ENCODE peak calls at places on chromosomes 6 and 20, in five cellular contexts. One of them, this sample, is unnamed.

GRCh38 chr20:45969712-45970634 is 2.0 kb downstream of the ZNF335 start:
- DNase-seq in activated T-helper 9 cell treated with anti-CD3 and anti-CD28 coated beads, Interleukin-2, amount 50 U/mL, for 16 hours: no peak
- DNase-seq in MV-4-11: peak; percentile 56
- DNase-seq in foreskin fibroblast: peak; percentile 85
- DNase-seq in cardiac fibroblast: peak; percentile 78
- DNase-seq in this sample: peak; percentile 76

GRCh38 chr6:73389854-73390253 is 4.8 kb upstream of the DDX43 start:
- DNase-seq in cardiac fibroblast: no peak
- DNase-seq in foreskin fibroblast: no peak
- DNase-seq in activated T-helper 9 cell treated with anti-CD3 and anti-CD28 coated beads, Interleukin-2, amount 50 U/mL, for 16 hours: no peak
- DNase-seq in MV-4-11: no peak
- DNase-seq in this sample: no peak

GRCh38 chr6:137342607-137343186 is 123.5 kb upstream of the IFNGR1 start:
- DNase-seq in MV-4-11: peak; percentile 23
- DNase-seq in foreskin fibroblast: peak; percentile 5
- DNase-seq in cardiac fibroblast: peak; percentile 6
- DNase-seq in activated T-helper 9 cell treated with anti-CD3 and anti-CD28 coated beads, Interleukin-2, amount 50 U/mL, for 16 hours: no peak
- DNase-seq in this sample: no peak

GRCh38 chr20:22523499-22524392 is 60.6 kb downstream of the FOXA2 start:
- DNase-seq in MV-4-11: no peak
- DNase-seq in cardiac fibroblast: no peak
- DNase-seq in foreskin fibroblast: no peak
- DNase-seq in activated T-helper 9 cell treated with anti-CD3 and anti-CD28 coated beads, Interleukin-2, amount 50 U/mL, for 16 hours: no peak
- DNase-seq in this sample: no peak

GRCh38 chr20:36543187-36544133 is 2.1 kb downstream of the MYL9 start:
- DNase-seq in cardiac fibroblast: peak; percentile 80
- DNase-seq in foreskin fibroblast: peak; percentile 92
- DNase-seq in MV-4-11: no peak
- DNase-seq in activated T-helper 9 cell treated with anti-CD3 and anti-CD28 coated beads, Interleukin-2, amount 50 U/mL, for 16 hours: no peak
- DNase-seq in this sample: peak; percentile 82

GRCh38 chr6:149915970-149916865 is 6.7 kb downstream of the RAET1G start:
- DNase-seq in activated T-helper 9 cell treated with anti-CD3 and anti-CD28 coated beads, Interleukin-2, amount 50 U/mL, for 16 hours: no peak
- DNase-seq in MV-4-11: no peak
- DNase-seq in foreskin fibroblast: no peak
- DNase-seq in cardiac fibroblast: no peak
- DNase-seq in this sample: no peak

GRCh38 chr6:150685860-150686259 is 86.2 kb downstream of the PLEKHG1 start:
- DNase-seq in cardiac fibroblast: no peak
- DNase-seq in MV-4-11: peak; percentile 12
- DNase-seq in foreskin fibroblast: peak; percentile 8
- DNase-seq in activated T-helper 9 cell treated with anti-CD3 and anti-CD28 coated beads, Interleukin-2, amount 50 U/mL, for 16 hours: peak; percentile 34
- DNase-seq in this sample: no peak

GRCh38 chr20:63979549-63980316 is at the start of gene SAMD10:
- DNase-seq in foreskin fibroblast: peak; percentile 44
- DNase-seq in MV-4-11: peak; percentile 77
- DNase-seq in cardiac fibroblast: peak; percentile 40
- DNase-seq in activated T-helper 9 cell treated with anti-CD3 and anti-CD28 coated beads, Interleukin-2, amount 50 U/mL, for 16 hours: peak; percentile 66
- DNase-seq in this sample: no peak

GRCh38 chr20:43508106-43508505 is 609 bp downstream of the L3MBTL1 start:
- DNase-seq in cardiac fibroblast: no peak
- DNase-seq in MV-4-11: no peak
- DNase-seq in activated T-helper 9 cell treated with anti-CD3 and anti-CD28 coated beads, Interleukin-2, amount 50 U/mL, for 16 hours: no peak
- DNase-seq in foreskin fibroblast: peak; percentile 20
- DNase-seq in this sample: no peak

GRCh38 chr6:150078788-150079187 is 9.9 kb upstream of the ULBP3 start:
- DNase-seq in cardiac fibroblast: peak; percentile 13
- DNase-seq in foreskin fibroblast: no peak
- DNase-seq in MV-4-11: no peak
- DNase-seq in activated T-helper 9 cell treated with anti-CD3 and anti-CD28 coated beads, Interleukin-2, amount 50 U/mL, for 16 hours: no peak
- DNase-seq in this sample: peak; percentile 77

GRCh38 chr6:30691208-30691872 is 556 bp upstream of the NRM start:
- DNase-seq in foreskin fibroblast: peak; percentile 19
- DNase-seq in cardiac fibroblast: no peak
- DNase-seq in activated T-helper 9 cell treated with anti-CD3 and anti-CD28 coated beads, Interleukin-2, amount 50 U/mL, for 16 hours: no peak
- DNase-seq in MV-4-11: no peak
- DNase-seq in this sample: peak; percentile 58

GRCh38 chr20:63554361-63555278 is 661 bp downstream of the FNDC11 start:
- DNase-seq in cardiac fibroblast: no peak
- DNase-seq in foreskin fibroblast: peak; percentile 20
- DNase-seq in activated T-helper 9 cell treated with anti-CD3 and anti-CD28 coated beads, Interleukin-2, amount 50 U/mL, for 16 hours: no peak
- DNase-seq in MV-4-11: no peak
- DNase-seq in this sample: no peak

GRCh38 chr6:152428126-152428525 is 209.0 kb downstream of the SYNE1 start:
- DNase-seq in foreskin fibroblast: no peak
- DNase-seq in MV-4-11: no peak
- DNase-seq in cardiac fibroblast: peak; percentile 46
- DNase-seq in activated T-helper 9 cell treated with anti-CD3 and anti-CD28 coated beads, Interleukin-2, amount 50 U/mL, for 16 hours: no peak
- DNase-seq in this sample: no peak

GRCh38 chr20:57727863-57728262 is 18.0 kb upstream of the PMEPA1 start:
- DNase-seq in MV-4-11: no peak
- DNase-seq in foreskin fibroblast: no peak
- DNase-seq in activated T-helper 9 cell treated with anti-CD3 and anti-CD28 coated beads, Interleukin-2, amount 50 U/mL, for 16 hours: no peak
- DNase-seq in cardiac fibroblast: no peak
- DNase-seq in this sample: no peak

GRCh38 chr6:145112711-145113148 is 622.6 kb downstream of the EPM2A start:
- DNase-seq in foreskin fibroblast: peak; percentile 55
- DNase-seq in cardiac fibroblast: no peak
- DNase-seq in activated T-helper 9 cell treated with anti-CD3 and anti-CD28 coated beads, Interleukin-2, amount 50 U/mL, for 16 hours: no peak
- DNase-seq in MV-4-11: no peak
- DNase-seq in this sample: no peak

GRCh38 chr6:167758309-167759023 is 68.2 kb upstream of the AFDN start:
- DNase-seq in cardiac fibroblast: no peak
- DNase-seq in activated T-helper 9 cell treated with anti-CD3 and anti-CD28 coated beads, Interleukin-2, amount 50 U/mL, for 16 hours: no peak
- DNase-seq in foreskin fibroblast: no peak
- DNase-seq in MV-4-11: no peak
- DNase-seq in this sample: no peak

GRCh38 chr6:151379933-151380847 is 11.2 kb downstream of the ZBTB2 start:
- DNase-seq in MV-4-11: peak; percentile 72
- DNase-seq in activated T-helper 9 cell treated with anti-CD3 and anti-CD28 coated beads, Interleukin-2, amount 50 U/mL, for 16 hours: no peak
- DNase-seq in cardiac fibroblast: no peak
- DNase-seq in foreskin fibroblast: no peak
- DNase-seq in this sample: no peak

GRCh38 chr20:5448449-5449118 is 131.8 kb upstream of the PROKR2 start:
- DNase-seq in activated T-helper 9 cell treated with anti-CD3 and anti-CD28 coated beads, Interleukin-2, amount 50 U/mL, for 16 hours: peak; percentile 9
- DNase-seq in cardiac fibroblast: peak; percentile 56
- DNase-seq in foreskin fibroblast: peak; percentile 65
- DNase-seq in MV-4-11: peak; percentile 29
- DNase-seq in this sample: peak; percentile 34

GRCh38 chr6:157537518-157537917 is 156.5 kb downstream of the ZDHHC14 start:
- DNase-seq in foreskin fibroblast: peak; percentile 38
- DNase-seq in MV-4-11: no peak
- DNase-seq in cardiac fibroblast: no peak
- DNase-seq in activated T-helper 9 cell treated with anti-CD3 and anti-CD28 coated beads, Interleukin-2, amount 50 U/mL, for 16 hours: no peak
- DNase-seq in this sample: peak; percentile 5

GRCh38 chr20:36465109-36466080 is 75.9 kb upstream of the MYL9 start:
- DNase-seq in foreskin fibroblast: peak; percentile 96
- DNase-seq in cardiac fibroblast: peak; percentile 57
- DNase-seq in activated T-helper 9 cell treated with anti-CD3 and anti-CD28 coated beads, Interleukin-2, amount 50 U/mL, for 16 hours: peak; percentile 32
- DNase-seq in MV-4-11: peak; percentile 47
- DNase-seq in this sample: peak; percentile 93

GRCh38 chr6:41966961-41967311 is 25.3 kb upstream of the CCND3 start:
- DNase-seq in foreskin fibroblast: peak; percentile 26
- DNase-seq in activated T-helper 9 cell treated with anti-CD3 and anti-CD28 coated beads, Interleukin-2, amount 50 U/mL, for 16 hours: no peak
- DNase-seq in cardiac fibroblast: peak; percentile 58
- DNase-seq in MV-4-11: no peak
- DNase-seq in this sample: peak; percentile 60

GRCh38 chr20:10040070-10040970 is 5.5 kb downstream of the ANKEF1 start:
- DNase-seq in foreskin fibroblast: peak; percentile 91
- DNase-seq in MV-4-11: peak; percentile 46
- DNase-seq in activated T-helper 9 cell treated with anti-CD3 and anti-CD28 coated beads, Interleukin-2, amount 50 U/mL, for 16 hours: no peak
- DNase-seq in cardiac fibroblast: peak; percentile 25
- DNase-seq in this sample: peak; percentile 20

GRCh38 chr6:125294925-125295324 is 6.8 kb downstream of the HDDC2 start:
- DNase-seq in foreskin fibroblast: no peak
- DNase-seq in activated T-helper 9 cell treated with anti-CD3 and anti-CD28 coated beads, Interleukin-2, amount 50 U/mL, for 16 hours: no peak
- DNase-seq in cardiac fibroblast: no peak
- DNase-seq in MV-4-11: no peak
- DNase-seq in this sample: no peak

GRCh38 chr6:157227202-157228166 is 95.8 kb downstream of the TMEM242 start:
- DNase-seq in MV-4-11: peak; percentile 9
- DNase-seq in foreskin fibroblast: no peak
- DNase-seq in activated T-helper 9 cell treated with anti-CD3 and anti-CD28 coated beads, Interleukin-2, amount 50 U/mL, for 16 hours: no peak
- DNase-seq in cardiac fibroblast: no peak
- DNase-seq in this sample: no peak

GRCh38 chr6:9456241-9456658 is 958.6 kb downstream of the TFAP2A start:
- DNase-seq in MV-4-11: no peak
- DNase-seq in foreskin fibroblast: no peak
- DNase-seq in activated T-helper 9 cell treated with anti-CD3 and anti-CD28 coated beads, Interleukin-2, amount 50 U/mL, for 16 hours: no peak
- DNase-seq in cardiac fibroblast: no peak
- DNase-seq in this sample: no peak

GRCh38 chr6:38588631-38589366 is 50.9 kb downstream of the BTBD9 start:
- DNase-seq in foreskin fibroblast: peak; percentile 76
- DNase-seq in MV-4-11: no peak
- DNase-seq in cardiac fibroblast: peak; percentile 13
- DNase-seq in activated T-helper 9 cell treated with anti-CD3 and anti-CD28 coated beads, Interleukin-2, amount 50 U/mL, for 16 hours: no peak
- DNase-seq in this sample: peak; percentile 62

GRCh38 chr6:169263836-169264608 is 10.4 kb upstream of the THBS2 start:
- DNase-seq in activated T-helper 9 cell treated with anti-CD3 and anti-CD28 coated beads, Interleukin-2, amount 50 U/mL, for 16 hours: no peak
- DNase-seq in cardiac fibroblast: peak; percentile 80
- DNase-seq in MV-4-11: no peak
- DNase-seq in foreskin fibroblast: peak; percentile 89
- DNase-seq in this sample: no peak

GRCh38 chr20:22652685-22653568 is 68.6 kb upstream of the FOXA2 start:
- DNase-seq in cardiac fibroblast: no peak
- DNase-seq in activated T-helper 9 cell treated with anti-CD3 and anti-CD28 coated beads, Interleukin-2, amount 50 U/mL, for 16 hours: no peak
- DNase-seq in foreskin fibroblast: no peak
- DNase-seq in MV-4-11: no peak
- DNase-seq in this sample: no peak

GRCh38 chr20:44495802-44496481 is 20.3 kb downstream of the TTPAL start:
- DNase-seq in cardiac fibroblast: peak; percentile 68
- DNase-seq in foreskin fibroblast: peak; percentile 96
- DNase-seq in activated T-helper 9 cell treated with anti-CD3 and anti-CD28 coated beads, Interleukin-2, amount 50 U/mL, for 16 hours: no peak
- DNase-seq in MV-4-11: no peak
- DNase-seq in this sample: peak; percentile 97

GRCh38 chr6:164208371-164208770 is 793.9 kb downstream of the QKI start:
- DNase-seq in cardiac fibroblast: no peak
- DNase-seq in MV-4-11: peak; percentile 29
- DNase-seq in activated T-helper 9 cell treated with anti-CD3 and anti-CD28 coated beads, Interleukin-2, amount 50 U/mL, for 16 hours: no peak
- DNase-seq in foreskin fibroblast: no peak
- DNase-seq in this sample: no peak

GRCh38 chr6:166877906-166878305 is 78.4 kb downstream of the RNASET2 start:
- DNase-seq in MV-4-11: no peak
- DNase-seq in foreskin fibroblast: no peak
- DNase-seq in activated T-helper 9 cell treated with anti-CD3 and anti-CD28 coated beads, Interleukin-2, amount 50 U/mL, for 16 hours: no peak
- DNase-seq in cardiac fibroblast: no peak
- DNase-seq in this sample: no peak

GRCh38 chr20:62754122-62754990 is 41.9 kb upstream of the MRGBP start:
- DNase-seq in foreskin fibroblast: no peak
- DNase-seq in MV-4-11: no peak
- DNase-seq in activated T-helper 9 cell treated with anti-CD3 and anti-CD28 coated beads, Interleukin-2, amount 50 U/mL, for 16 hours: no peak
- DNase-seq in cardiac fibroblast: no peak
- DNase-seq in this sample: no peak

GRCh38 chr6:166563200-166563599 is 23.3 kb downstream of the RAMACL start:
- DNase-seq in activated T-helper 9 cell treated with anti-CD3 and anti-CD28 coated beads, Interleukin-2, amount 50 U/mL, for 16 hours: no peak
- DNase-seq in MV-4-11: no peak
- DNase-seq in foreskin fibroblast: no peak
- DNase-seq in cardiac fibroblast: no peak
- DNase-seq in this sample: no peak

GRCh38 chr6:35687658-35688604 is 784 bp downstream of the FKBP5 start:
- DNase-seq in MV-4-11: peak; percentile 34
- DNase-seq in foreskin fibroblast: peak; percentile 59
- DNase-seq in cardiac fibroblast: peak; percentile 50
- DNase-seq in activated T-helper 9 cell treated with anti-CD3 and anti-CD28 coated beads, Interleukin-2, amount 50 U/mL, for 16 hours: peak; percentile 50
- DNase-seq in this sample: peak; percentile 57

GRCh38 chr6:159998543-159998942 is 29.7 kb downstream of the IGF2R start:
- DNase-seq in foreskin fibroblast: no peak
- DNase-seq in cardiac fibroblast: no peak
- DNase-seq in MV-4-11: no peak
- DNase-seq in activated T-helper 9 cell treated with anti-CD3 and anti-CD28 coated beads, Interleukin-2, amount 50 U/mL, for 16 hours: no peak
- DNase-seq in this sample: no peak

GRCh38 chr6:41573268-41573667 is 27.1 kb downstream of the FOXP4 start:
- DNase-seq in foreskin fibroblast: no peak
- DNase-seq in cardiac fibroblast: no peak
- DNase-seq in activated T-helper 9 cell treated with anti-CD3 and anti-CD28 coated beads, Interleukin-2, amount 50 U/mL, for 16 hours: no peak
- DNase-seq in MV-4-11: no peak
- DNase-seq in this sample: no peak

GRCh38 chr20:36240076-36240475 is 3.8 kb downstream of the AAR2 start:
- DNase-seq in MV-4-11: no peak
- DNase-seq in cardiac fibroblast: no peak
- DNase-seq in activated T-helper 9 cell treated with anti-CD3 and anti-CD28 coated beads, Interleukin-2, amount 50 U/mL, for 16 hours: no peak
- DNase-seq in foreskin fibroblast: no peak
- DNase-seq in this sample: no peak

GRCh38 chr6:123794190-123794589 is 9.5 kb upstream of the NKAIN2 start:
- DNase-seq in cardiac fibroblast: no peak
- DNase-seq in MV-4-11: no peak
- DNase-seq in activated T-helper 9 cell treated with anti-CD3 and anti-CD28 coated beads, Interleukin-2, amount 50 U/mL, for 16 hours: no peak
- DNase-seq in foreskin fibroblast: no peak
- DNase-seq in this sample: no peak

GRCh38 chr20:48329676-48330644 is 497.8 kb downstream of the PREX1 start:
- DNase-seq in foreskin fibroblast: peak; percentile 22
- DNase-seq in cardiac fibroblast: peak; percentile 26
- DNase-seq in MV-4-11: no peak
- DNase-seq in activated T-helper 9 cell treated with anti-CD3 and anti-CD28 coated beads, Interleukin-2, amount 50 U/mL, for 16 hours: no peak
- DNase-seq in this sample: peak; percentile 6

This sample was measured in fibroblast of villous mesenchyme.